ENCODE peak calls at places on chromosomes 3 and 15, in eight cellular contexts. One of them, this sample, is unnamed.

GRCh38 chr3:196458063-196458462 is 25.8 kb upstream of the UBXN7 start:
- DNase-seq in caudate nucleus: no peak
- DNase-seq in type B pancreatic cell: no peak
- DNase-seq in COR-L47: no peak
- DNase-seq in erythroblast: no peak
- DNase-seq in M059J: no peak
- DNase-seq in stimulated activated CD4-positive, alpha-beta T cell treated with anti-CD3 and anti-CD28 coated beads, Interleukin-1b, Interleukin-23, amount 100 ng/mL, for 24 hours: no peak
- DNase-seq in left cardiac atrium: no peak
- DNase-seq in this sample: no peak

GRCh38 chr15:90376789-90377188 is 11.3 kb upstream of the IQGAP1 start:
- DNase-seq in caudate nucleus: no peak
- DNase-seq in type B pancreatic cell: no peak
- DNase-seq in COR-L47: no peak
- DNase-seq in erythroblast: no peak
- DNase-seq in M059J: no peak
- DNase-seq in stimulated activated CD4-positive, alpha-beta T cell treated with anti-CD3 and anti-CD28 coated beads, Interleukin-1b, Interleukin-23, amount 100 ng/mL, for 24 hours: peak
- DNase-seq in left cardiac atrium: no peak
- DNase-seq in this sample: no peak

GRCh38 chr15:90750186-90750585 is 33.0 kb downstream of the BLM start:
- DNase-seq in caudate nucleus: no peak
- DNase-seq in type B pancreatic cell: no peak
- DNase-seq in COR-L47: no peak
- DNase-seq in erythroblast: no peak
- DNase-seq in M059J: no peak
- DNase-seq in stimulated activated CD4-positive, alpha-beta T cell treated with anti-CD3 and anti-CD28 coated beads, Interleukin-1b, Interleukin-23, amount 100 ng/mL, for 24 hours: no peak
- DNase-seq in left cardiac atrium: no peak
- DNase-seq in this sample: no peak

GRCh38 chr3:81581966-81582599 is 179.4 kb downstream of the GBE1 start:
- DNase-seq in caudate nucleus: no peak
- DNase-seq in type B pancreatic cell: no peak
- DNase-seq in COR-L47: peak
- DNase-seq in erythroblast: peak
- DNase-seq in M059J: peak
- DNase-seq in stimulated activated CD4-positive, alpha-beta T cell treated with anti-CD3 and anti-CD28 coated beads, Interleukin-1b, Interleukin-23, amount 100 ng/mL, for 24 hours: no peak
- DNase-seq in left cardiac atrium: no peak
- DNase-seq in this sample: no peak

GRCh38 chr3:197368821-197369220 is 70.4 kb upstream of the DLG1 start:
- DNase-seq in caudate nucleus: no peak
- DNase-seq in type B pancreatic cell: no peak
- DNase-seq in COR-L47: no peak
- DNase-seq in erythroblast: no peak
- DNase-seq in M059J: peak
- DNase-seq in stimulated activated CD4-positive, alpha-beta T cell treated with anti-CD3 and anti-CD28 coated beads, Interleukin-1b, Interleukin-23, amount 100 ng/mL, for 24 hours: no peak
- DNase-seq in left cardiac atrium: no peak
- DNase-seq in this sample: no peak

GRCh38 chr3:114873590-114873989 is 273.5 kb downstream of the ZBTB20 start:
- DNase-seq in caudate nucleus: no peak
- DNase-seq in type B pancreatic cell: no peak
- DNase-seq in COR-L47: no peak
- DNase-seq in erythroblast: no peak
- DNase-seq in M059J: no peak
- DNase-seq in stimulated activated CD4-positive, alpha-beta T cell treated with anti-CD3 and anti-CD28 coated beads, Interleukin-1b, Interleukin-23, amount 100 ng/mL, for 24 hours: no peak
- DNase-seq in left cardiac atrium: no peak
- DNase-seq in this sample: no peak

GRCh38 chr15:52780172-52780980 is 9.8 kb downstream of the ONECUT1 start:
- DNase-seq in caudate nucleus: no peak
- DNase-seq in type B pancreatic cell: no peak
- DNase-seq in COR-L47: peak
- DNase-seq in erythroblast: peak
- DNase-seq in M059J: peak
- DNase-seq in stimulated activated CD4-positive, alpha-beta T cell treated with anti-CD3 and anti-CD28 coated beads, Interleukin-1b, Interleukin-23, amount 100 ng/mL, for 24 hours: peak
- DNase-seq in left cardiac atrium: peak
- DNase-seq in this sample: peak

GRCh38 chr3:178385280-178385952 is 150.8 kb upstream of the KCNMB2 start:
- DNase-seq in caudate nucleus: no peak
- DNase-seq in type B pancreatic cell: no peak
- DNase-seq in COR-L47: peak
- DNase-seq in erythroblast: peak
- DNase-seq in M059J: peak
- DNase-seq in stimulated activated CD4-positive, alpha-beta T cell treated with anti-CD3 and anti-CD28 coated beads, Interleukin-1b, Interleukin-23, amount 100 ng/mL, for 24 hours: no peak
- DNase-seq in left cardiac atrium: no peak
- DNase-seq in this sample: no peak

GRCh38 chr3:106144051-106144450 is 275.2 kb upstream of the CBLB start:
- DNase-seq in caudate nucleus: no peak
- DNase-seq in type B pancreatic cell: no peak
- DNase-seq in COR-L47: no peak
- DNase-seq in erythroblast: no peak
- DNase-seq in M059J: peak
- DNase-seq in stimulated activated CD4-positive, alpha-beta T cell treated with anti-CD3 and anti-CD28 coated beads, Interleukin-1b, Interleukin-23, amount 100 ng/mL, for 24 hours: no peak
- DNase-seq in left cardiac atrium: no peak
- DNase-seq in this sample: no peak

GRCh38 chr15:72685925-72686794 is at the start of the genes BBS4 and HIGD2B:
- DNase-seq in caudate nucleus: no peak
- DNase-seq in type B pancreatic cell: peak
- DNase-seq in COR-L47: no peak
- DNase-seq in erythroblast: no peak
- DNase-seq in M059J: peak
- DNase-seq in stimulated activated CD4-positive, alpha-beta T cell treated with anti-CD3 and anti-CD28 coated beads, Interleukin-1b, Interleukin-23, amount 100 ng/mL, for 24 hours: peak
- DNase-seq in left cardiac atrium: peak
- DNase-seq in this sample: no peak

GRCh38 chr15:57580866-57581265 is 10.8 kb upstream of the MYZAP start:
- DNase-seq in caudate nucleus: no peak
- DNase-seq in type B pancreatic cell: no peak
- DNase-seq in COR-L47: no peak
- DNase-seq in erythroblast: no peak
- DNase-seq in M059J: no peak
- DNase-seq in stimulated activated CD4-positive, alpha-beta T cell treated with anti-CD3 and anti-CD28 coated beads, Interleukin-1b, Interleukin-23, amount 100 ng/mL, for 24 hours: no peak
- DNase-seq in left cardiac atrium: no peak
- DNase-seq in this sample: no peak

GRCh38 chr3:45974686-45975085 is 20.9 kb downstream of the FYCO1 start:
- DNase-seq in caudate nucleus: no peak
- DNase-seq in type B pancreatic cell: no peak
- DNase-seq in COR-L47: no peak
- DNase-seq in erythroblast: no peak
- DNase-seq in M059J: no peak
- DNase-seq in stimulated activated CD4-positive, alpha-beta T cell treated with anti-CD3 and anti-CD28 coated beads, Interleukin-1b, Interleukin-23, amount 100 ng/mL, for 24 hours: no peak
- DNase-seq in left cardiac atrium: no peak
- DNase-seq in this sample: no peak

GRCh38 chr3:182786564-182787196 is 6.6 kb upstream of the ATP11B start:
- DNase-seq in caudate nucleus: no peak
- DNase-seq in type B pancreatic cell: no peak
- DNase-seq in COR-L47: no peak
- DNase-seq in erythroblast: peak
- DNase-seq in M059J: peak
- DNase-seq in stimulated activated CD4-positive, alpha-beta T cell treated with anti-CD3 and anti-CD28 coated beads, Interleukin-1b, Interleukin-23, amount 100 ng/mL, for 24 hours: no peak
- DNase-seq in left cardiac atrium: no peak
- DNase-seq in this sample: no peak

GRCh38 chr3:89474333-89475130 is 367.1 kb downstream of the EPHA3 start:
- DNase-seq in caudate nucleus: no peak
- DNase-seq in type B pancreatic cell: no peak
- DNase-seq in COR-L47: no peak
- DNase-seq in erythroblast: no peak
- DNase-seq in M059J: no peak
- DNase-seq in stimulated activated CD4-positive, alpha-beta T cell treated with anti-CD3 and anti-CD28 coated beads, Interleukin-1b, Interleukin-23, amount 100 ng/mL, for 24 hours: no peak
- DNase-seq in left cardiac atrium: no peak
- DNase-seq in this sample: no peak

This sample was measured in amygdala.